ENCODE peak calls at places on chromosomes 1 and 21, in ten cellular contexts. A is colonic mucosa; J is CD8-positive, alpha-beta T cell; C is psoas muscle; X is spleen; T is left ventricle myocardium inferior; O is thoracic aorta; I is GM23248; Y is GM23338; G is HCT116. L is an unnamed sample. For H3K4me1 and H3K27me3, the result is how much of the 10 kb centered on the place peaks cover.

GRCh38 chr1:57761628-57762027 is 337.8 kb upstream of the DAB1 start:
- DNase-seq in A (no peak), J (no peak), C (no peak), X (no peak), T (no peak), O (no peak), I (no peak), Y (no peak), G (no peak), L (no peak)

GRCh38 chr1:178241057-178241456 is 147.2 kb downstream of the RASAL2 start:
- DNase-seq in A (no peak), J (no peak), C (no peak), X (no peak), T (no peak), O (no peak), I (peak), Y (no peak), G (no peak), L (no peak)

GRCh38 chr21:34983680-34984086 is 65.4 kb downstream of the RUNX1 start:
- DNase-seq in A (no peak), J (peak), C (no peak), X (no peak), T (no peak), O (no peak), I (peak), Y (no peak), G (no peak), L (no peak)

GRCh38 chr1:179016694-179017382 is 8.9 kb upstream of the FAM20B start:
- DNase-seq in A (peak), J (no peak), C (peak), X (peak), T (peak), O (peak), I (peak), Y (no peak), G (peak), L (no peak)

GRCh38 chr1:72018562-72018961 is 263.8 kb downstream of the NEGR1 start:
- DNase-seq in A (no peak), J (no peak), C (no peak), X (no peak), T (no peak), O (no peak), I (no peak), Y (peak), G (no peak), L (no peak)

GRCh38 chr21:34807881-34808568 is 139.2 kb downstream of the CLIC6 start:
- DNase-seq in A (no peak), J (peak), C (no peak), X (peak), T (no peak), O (no peak), I (peak), Y (no peak), G (peak), L (no peak)

GRCh38 chr1:173532237-173532636 is 55.1 kb downstream of the PRDX6 start:
- DNase-seq in A (no peak), J (no peak), C (no peak), X (no peak), T (no peak), O (no peak), I (peak), Y (no peak), G (no peak), L (peak)

GRCh38 chr1:55050283-55050682 is 10.9 kb downstream of the PCSK9 start:
- DNase-seq in A (no peak), J (no peak), C (no peak), X (no peak), T (no peak), O (no peak), I (peak), Y (no peak), G (no peak), L (no peak)

GRCh38 chr1:154386643-154387352 is 18.3 kb upstream of the IL6R start:
- DNase-seq in A (peak), J (peak), C (no peak), X (peak), T (no peak), O (no peak), I (peak), Y (no peak), G (no peak), L (peak)

GRCh38 chr21:37587203-37587602 is 220.6 kb downstream of the DYRK1A start:
- DNase-seq in A (no peak), J (no peak), C (no peak), X (no peak), T (no peak), O (no peak), I (no peak), Y (no peak), G (no peak), L (no peak)

GRCh38 chr1:56917356-56917755 is 48.5 kb downstream of the C8B start:
- DNase-seq in A (no peak), J (no peak), C (no peak), X (no peak), T (no peak), O (no peak), I (no peak), Y (no peak), G (no peak), L (no peak)

GRCh38 chr1:165352442-165353293 is 3.8 kb downstream of the LMX1A start:
- DNase-seq in A (peak), J (no peak), C (no peak), X (no peak), T (no peak), O (no peak), I (no peak), Y (peak), G (no peak), L (no peak)

GRCh38 chr1:165144757-165145397 is 211.6 kb downstream of the LMX1A start:
- DNase-seq in A (peak), J (no peak), C (peak), X (no peak), T (peak), O (no peak), I (peak), Y (peak), G (peak), L (no peak)

GRCh38 chr1:150008699-150009098 is 1.8 kb downstream of the OTUD7B start:
- DNase-seq in A (no peak), J (no peak), C (no peak), X (no peak), T (no peak), O (no peak), I (no peak), Y (no peak), G (no peak), L (no peak)

GRCh38 chr1:155892801-155893200 is 18.3 kb downstream of the RIT1 start:
- DNase-seq in A (no peak), J (no peak), C (no peak), X (no peak), T (no peak), O (no peak), I (peak), Y (no peak), G (peak), L (no peak)

GRCh38 chr1:216721878-216722277 is 1.4 kb downstream of the ESRRG start:
- DNase-seq in A (no peak), J (no peak), C (no peak), X (no peak), T (no peak), O (no peak), I (no peak), Y (no peak), G (no peak), L (no peak)
- H3K27ac ChIP-seq in A (no peak), J (no peak), C (peak), X (no peak), T (peak), O (no peak), I (no peak), Y (no peak), G (no peak), L (no peak)

GRCh38 chr1:66403031-66403731 is 130.8 kb upstream of the SGIP1 start:
- DNase-seq in A (no peak), J (no peak), C (no peak), X (no peak), T (no peak), O (no peak), I (no peak), Y (peak), G (no peak), L (no peak)
- H3K4me1 ChIP-seq in A (under half), J (under half), C (under half), X (under half), T (under half), O (under half), I (under half), Y (under half), G (under half), L (under half)

GRCh38 chr1:18541046-18541795 is 60.5 kb downstream of the KLHDC7A start:
- DNase-seq in A (no peak), J (no peak), C (no peak), X (peak), T (no peak), O (no peak), I (no peak), Y (no peak), G (no peak), L (no peak)
- H3K27me3 ChIP-seq in A (under half), J (under half), C (under half), X (half or more), T (half or more), O (under half), I (under half), Y (under half), G (half or more), L (under half)

GRCh38 chr1:31677949-31678348 is 25.9 kb downstream of the COL16A1 start:
- DNase-seq in A (no peak), J (no peak), C (no peak), X (no peak), T (no peak), O (no peak), I (no peak), Y (no peak), G (no peak), L (no peak)
- H3K27ac ChIP-seq in A (no peak), J (no peak), C (no peak), X (no peak), T (no peak), O (no peak), I (no peak), Y (no peak), G (no peak), L (no peak)

L was measured in CD4-positive, CD25-positive, alpha-beta regulatory T cell.